ENCODE peak calls at places on chromosomes 2 and 18, in four cellular contexts. E, C, M and D are unnamed samples.
A peak's percentile ranks its signal among the peaks of the same experiment; 100 is the strongest.

GRCh38 chr2:196413821-196414274 is 225.7 kb upstream of the CCDC150 start:
- DNase-seq in M (no peak), E (no peak), C (no peak), D (no peak)

GRCh38 chr2:64594563-64594989 is 59.1 kb downstream of the SERTAD2 start:
- DNase-seq in M (no peak), C (no peak), E (no peak), D (no peak)

GRCh38 chr2:108169982-108170625 is 69.7 kb upstream of the SULT1C3 start:
- DNase-seq in E (no peak), C (no peak), M (no peak), D (no peak)

GRCh38 chr18:39453882-39454281 is 1888.3 kb upstream of the CELF4 start:
- DNase-seq in M (no peak), C (no peak), E (no peak), D (no peak)

GRCh38 chr2:112765251-112765650 is 842 bp upstream of the CKAP2L start:
- DNase-seq in C (no peak), M (no peak), E (no peak), D (no peak)

GRCh38 chr18:23515911-23516546 is 12.7 kb downstream of the RMC1 start:
- DNase-seq in M (peak; percentile 78), E (peak; percentile 77), C (no peak), D (peak; percentile 57)

GRCh38 chr2:56224316-56224715 is 40.5 kb downstream of the CCDC85A start:
- DNase-seq in E (no peak), M (no peak), C (no peak), D (no peak)

GRCh38 chr18:74896390-74896991 is 298.8 kb downstream of the ZNF407 start:
- DNase-seq in C (no peak), E (peak; percentile 62), M (peak; percentile 10), D (peak; percentile 51)

GRCh38 chr2:181680055-181680936 is at the start of gene NEUROD1:
- DNase-seq in C (peak; percentile 78), E (no peak), M (no peak), D (no peak)

DNA sequence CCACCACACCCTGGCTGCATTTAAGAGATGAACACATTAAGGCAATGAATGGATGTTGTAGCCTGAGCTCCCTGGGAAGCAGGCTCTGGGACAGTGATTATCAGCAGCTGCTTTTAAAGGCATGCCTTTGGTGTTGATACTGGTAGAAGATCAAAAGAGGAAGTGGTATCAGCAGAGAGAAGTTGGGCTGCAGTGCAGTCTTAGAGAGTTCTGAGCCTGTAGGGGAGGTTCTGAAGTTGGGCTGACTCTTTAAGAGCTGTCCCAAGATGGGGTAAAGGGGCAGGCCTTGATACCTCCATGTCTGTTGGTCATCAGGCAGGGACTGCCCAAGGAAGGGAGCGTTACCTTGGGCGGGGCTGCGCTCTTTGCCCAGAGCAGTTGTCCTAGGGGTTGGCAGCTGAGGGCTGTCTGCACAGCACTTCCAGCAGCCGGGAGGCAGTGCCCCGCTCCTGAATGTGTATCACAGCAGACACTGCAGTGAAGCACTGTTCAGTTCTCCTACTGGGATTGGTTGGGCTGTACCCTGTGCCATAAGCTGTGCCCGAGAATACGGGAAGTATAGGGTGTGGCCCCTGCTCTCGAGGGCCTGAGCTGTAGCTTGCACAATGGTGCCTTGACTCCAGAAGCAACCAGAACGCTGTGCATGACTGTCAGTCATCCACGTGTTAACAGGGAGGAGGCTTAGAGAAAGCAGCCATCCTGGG is 177.0 kb downstream of the CTIF start:
- DNase-seq in E (no peak), M (no peak), C (no peak), D (no peak)
- TF ChIP-seq POLR2AphosphoS5 in E (no peak), M (no peak), C (peak; percentile 46), D (no peak)

GRCh38 chr2:131047920-131048560 is 45.2 kb downstream of the FAM168B start:
- DNase-seq in C (no peak), M (no peak), E (no peak), D (no peak)

GRCh38 chr2:131048641-131049040 is 44.6 kb downstream of the FAM168B start:
- DNase-seq in M (no peak), C (no peak), E (no peak), D (no peak)

GRCh38 chr2:131049150-131049718 is 44.0 kb downstream of the FAM168B start:
- DNase-seq in M (no peak), C (no peak), E (no peak), D (no peak)

GRCh38 chr2:131052741-131053263 is 40.5 kb downstream of the FAM168B start:
- DNase-seq in M (no peak), C (no peak), E (no peak), D (no peak)

GRCh38 chr2:131050896-131051295 is 42.4 kb downstream of the FAM168B start:
- DNase-seq in C (no peak), M (no peak), E (no peak), D (no peak)
- TF ChIP-seq POLR2AphosphoS5 in C (no peak), M (no peak), E (no peak), D (no peak)

GRCh38 chr18:55779711-55780590 is 192.0 kb upstream of the TCF4 start:
- DNase-seq in E (no peak), M (peak; percentile 37), C (peak; percentile 90), D (no peak)
- TF ChIP-seq POLR2AphosphoS5 in E (no peak), M (no peak), C (no peak), D (no peak)

DNA sequence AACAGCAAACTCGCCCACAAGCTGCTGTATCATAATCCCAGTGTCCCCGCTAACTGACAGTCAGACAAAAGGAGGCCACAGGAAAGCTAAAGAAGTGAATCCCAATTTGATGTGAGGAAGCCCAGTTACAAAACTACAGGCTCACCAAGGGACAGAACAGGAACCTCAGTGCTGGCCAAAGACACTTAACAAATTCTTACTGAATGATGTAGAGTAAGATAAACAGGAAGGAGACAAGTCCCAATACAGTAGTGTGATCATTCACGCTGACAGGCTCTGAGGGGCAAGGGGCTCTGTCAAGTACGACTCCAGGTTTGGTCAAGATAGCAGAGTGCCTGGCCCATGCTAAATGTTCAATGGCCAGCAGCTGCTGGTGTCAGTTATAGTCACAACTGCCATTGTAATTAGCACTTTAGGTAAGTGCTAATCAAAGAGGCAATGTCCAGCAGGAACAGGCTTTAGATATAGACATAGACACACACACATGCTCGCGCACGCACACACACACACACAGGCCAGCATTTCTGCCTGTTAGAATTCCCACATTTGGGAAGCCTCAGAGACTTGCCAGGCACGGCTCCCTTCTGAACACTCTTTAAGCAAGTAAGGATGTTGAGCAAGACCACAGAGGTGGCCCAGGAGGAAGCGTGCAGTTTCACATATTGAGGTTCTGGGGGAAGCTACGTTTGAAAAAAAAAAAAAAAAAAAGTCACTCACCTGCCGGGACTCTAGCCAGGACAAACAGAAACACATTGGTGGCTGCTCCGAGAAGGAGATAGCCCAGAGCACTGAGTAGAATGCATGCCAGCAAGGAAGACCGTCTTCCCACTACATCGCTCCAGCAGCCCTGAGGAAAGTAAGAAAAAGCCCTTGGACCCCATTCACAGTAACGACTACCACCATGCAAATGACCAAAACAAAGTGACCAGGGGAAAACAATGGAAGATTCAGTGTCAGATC is 35.4 kb upstream of the TMEM182 start:
- DNase-seq in E (peak; percentile 43), C (no peak), M (no peak), D (no peak)
- TF ChIP-seq POLR2AphosphoS5 in E (no peak), C (no peak), M (no peak), D (no peak)

DNA sequence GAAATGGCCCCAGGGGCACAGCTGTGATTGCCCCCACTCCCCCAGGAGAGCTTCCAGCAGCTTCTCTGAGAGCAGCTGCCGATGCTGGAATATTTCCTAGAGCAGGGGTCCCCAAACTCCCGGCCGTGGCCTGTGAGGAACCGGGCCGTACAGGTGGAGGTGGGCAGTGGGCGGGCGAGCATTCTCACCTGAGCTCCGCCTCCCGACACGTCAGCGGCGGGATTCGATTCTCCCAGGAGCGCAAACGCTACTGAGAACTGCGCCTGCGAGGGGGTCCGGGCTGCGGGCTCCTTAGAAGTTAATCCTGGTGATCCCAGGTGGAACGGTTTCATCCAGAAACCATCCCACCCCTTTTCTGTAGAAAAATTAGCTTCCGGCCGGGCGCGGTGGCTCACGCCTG is 69.1 kb upstream of the PXDN start:
- DNase-seq in C (no peak), M (no peak), E (no peak), D (no peak)
- TF ChIP-seq POLR2AphosphoS5 in C (no peak), M (no peak), E (no peak), D (no peak)

DNA sequence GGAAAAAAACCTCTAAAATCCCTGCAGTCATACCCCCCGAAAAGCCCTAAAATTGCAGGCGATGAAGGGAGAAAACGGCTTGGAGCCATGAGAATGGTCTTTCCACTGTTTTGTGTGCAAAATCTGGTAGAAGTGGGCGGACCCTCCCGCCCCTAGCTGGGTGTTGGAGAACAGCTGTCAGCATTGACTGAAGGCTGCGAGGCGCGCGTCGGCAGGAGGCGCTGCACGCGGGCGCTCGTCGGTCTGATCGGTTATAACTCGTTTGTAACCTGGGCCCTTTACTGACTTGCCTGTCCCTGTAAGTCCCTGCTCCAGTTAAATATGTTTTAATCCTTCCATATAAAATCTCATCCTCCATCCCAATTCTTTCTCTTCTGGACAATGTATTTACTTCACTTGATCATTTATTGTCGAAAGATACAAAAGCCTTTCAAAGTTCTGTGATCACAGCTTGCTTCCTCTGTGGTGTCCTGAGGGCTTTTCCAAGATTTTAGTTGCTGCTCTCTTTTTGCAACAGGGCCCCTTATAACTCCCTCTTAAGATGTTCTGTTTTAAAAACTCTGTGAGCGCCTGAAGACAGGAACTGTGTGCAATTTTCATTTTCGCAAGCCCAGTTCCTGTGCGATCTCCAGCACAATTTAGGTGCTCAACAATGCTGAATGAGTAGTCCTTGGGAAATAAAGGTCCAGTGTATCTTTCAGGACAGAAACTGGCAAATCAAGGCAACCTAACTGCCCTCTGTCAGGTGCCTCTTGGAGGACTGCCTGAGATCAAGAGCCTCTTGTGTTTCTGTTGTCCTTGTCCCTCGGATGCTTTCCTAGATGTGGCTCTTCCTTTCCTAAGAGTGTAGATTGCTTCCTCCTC is 906 bp upstream of the HNRNPLL start:
- DNase-seq in M (peak; percentile 74), E (peak; percentile 76), C (peak; percentile 97), D (peak; percentile 62)
- TF ChIP-seq POLR2AphosphoS5 in M (no peak), E (no peak), C (no peak), D (no peak)

DNA sequence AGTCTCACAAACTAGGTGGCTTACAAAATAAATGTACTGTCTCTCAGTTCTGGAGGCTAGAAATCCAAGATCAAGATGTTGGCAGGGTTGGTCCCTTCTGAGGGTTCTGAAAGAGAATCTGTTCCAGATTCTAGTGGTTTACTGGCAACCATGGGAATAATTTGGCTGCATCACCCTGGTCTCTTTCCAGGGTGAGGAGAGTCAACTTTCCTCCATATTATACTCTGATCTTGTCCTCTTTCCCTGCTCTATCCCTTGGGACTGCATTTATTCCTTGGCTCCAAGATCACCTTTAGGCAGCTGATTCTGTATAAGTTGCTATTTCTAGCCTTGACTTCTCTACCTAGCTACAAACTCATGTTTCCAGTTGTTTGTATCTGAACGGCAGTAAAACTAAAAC is 35.2 kb downstream of the SLC40A1 start:
- DNase-seq in E (no peak), M (no peak), C (no peak), D (no peak)
- TF ChIP-seq POLR2AphosphoS5 in E (no peak), M (no peak), C (no peak), D (no peak)